ENCODE peak calls at places on chromosomes 12 and 14, in four cellular contexts. V is CD4-positive, alpha-beta memory T cell; W is aorta; G is IMR-90. O is an unnamed sample.

GRCh38 chr12:46390881-46391280 is 18.3 kb upstream of the SLC38A2 start:
- DNase-seq in W (no peak), G (no peak), V (no peak), O (no peak)

GRCh38 chr12:94074216-94074969 is 74.0 kb upstream of the PLXNC1 start:
- DNase-seq in W (peak; percentile 78), G (no peak), V (no peak), O (no peak)

GRCh38 chr14:88669346-88669745 is 106.5 kb downstream of the ZC3H14 start:
- DNase-seq in G (no peak), V (no peak), W (no peak), O (no peak)

GRCh38 chr14:75561013-75561432 is 17.4 kb upstream of the FLVCR2 start:
- DNase-seq in G (peak; percentile 67), V (peak; percentile 36), W (peak; percentile 77), O (no peak)

GRCh38 chr12:80892597-80893445 is 44.9 kb downstream of the LIN7A start:
- DNase-seq in G (no peak), V (no peak), W (no peak), O (no peak)

GRCh38 chr14:87679094-87679493 is 313.9 kb downstream of the GALC start:
- DNase-seq in W (no peak), V (no peak), G (no peak), O (no peak)

GRCh38 chr12:114403690-114404450 is 2.1 kb downstream of the TBX5 start:
- DNase-seq in W (no peak), V (no peak), G (peak; percentile 69), O (no peak)

GRCh38 chr12:12999959-13000615 is at the start of gene HEBP1:
- DNase-seq in W (peak; percentile 97), G (peak; percentile 84), V (peak; percentile 93), O (peak; percentile 91)

GRCh38 chr14:67410313-67410712 is 1.7 kb downstream of the PLEK2 start:
- DNase-seq in G (no peak), W (no peak), V (no peak), O (no peak)

GRCh38 chr14:25048170-25049126 is 1.5 kb downstream of the STXBP6 start:
- DNase-seq in G (peak; percentile 86), W (peak; percentile 46), V (no peak), O (no peak)

GRCh38 chr14:57833304-57833703 is 32.6 kb downstream of the SLC35F4 start:
- DNase-seq in W (peak; percentile 59), V (no peak), G (peak; percentile 88), O (no peak)

GRCh38 chr12:110743571-110744093 is 941 bp upstream of the PPP1CC start:
- DNase-seq in W (peak; percentile 72), G (no peak), V (no peak), O (no peak)

GRCh38 chr14:92366237-92366636 is 43.3 kb downstream of the SLC24A4 start:
- DNase-seq in W (no peak), V (no peak), G (no peak), O (no peak)

GRCh38 chr12:39912211-39912980 is 193.5 kb downstream of the SLC2A13 start:
- DNase-seq in V (no peak), W (no peak), G (no peak), O (no peak)

GRCh38 chr14:69183735-69184134 is 7.6 kb upstream of the EXD2 start:
- DNase-seq in G (peak; percentile 28), W (no peak), V (no peak), O (no peak)

GRCh38 chr12:115199831-115200230 is 515.9 kb upstream of the TBX3 start:
- DNase-seq in W (no peak), G (peak; percentile 80), V (no peak), O (no peak)

GRCh38 chr12:131736807-131737484 is 26.1 kb downstream of the SFSWAP start:
- DNase-seq in W (no peak), G (peak; percentile 70), V (no peak), O (no peak)

GRCh38 chr14:89418452-89418851 is 1.4 kb upstream of the FOXN3 start:
- DNase-seq in V (no peak), W (no peak), G (no peak), O (no peak)

GRCh38 chr14:71214241-71214640 is 307.0 kb downstream of the PCNX1 start:
- DNase-seq in V (no peak), G (no peak), W (no peak), O (no peak)

GRCh38 chr12:119659289-119659897 is 8.5 kb upstream of the PRKAB1 start:
- DNase-seq in W (no peak), G (peak; percentile 24), V (peak; percentile 54), O (no peak)

GRCh38 chr14:91350813-91351507 is 66.7 kb downstream of the CCDC88C start:
- DNase-seq in W (peak; percentile 31), V (peak; percentile 81), G (no peak), O (peak; percentile 42)

GRCh38 chr12:95851609-95852008 is 7.1 kb upstream of the SNRPF start:
- DNase-seq in G (no peak), W (no peak), V (peak; percentile 14), O (no peak)

GRCh38 chr12:12616512-12617275 is 5.0 kb downstream of the CREBL2 start:
- DNase-seq in G (peak; percentile 44), W (no peak), V (peak; percentile 23), O (no peak)

GRCh38 chr12:130555628-130556485 is 160.2 kb downstream of the RIMBP2 start:
- DNase-seq in W (no peak), G (no peak), V (no peak), O (no peak)

GRCh38 chr14:92680781-92681650 is 67.4 kb downstream of the LGMN start:
- DNase-seq in G (peak; percentile 71), W (peak; percentile 84), V (peak; percentile 72), O (peak; percentile 48)

GRCh38 chr14:33809456-33809855 is 141.4 kb downstream of the EGLN3 start:
- DNase-seq in W (no peak), G (no peak), V (no peak), O (no peak)

GRCh38 chr12:40253936-40254335 is 29.1 kb downstream of the LRRK2 start:
- DNase-seq in W (no peak), G (peak; percentile 58), V (no peak), O (no peak)

GRCh38 chr14:23063601-23064000 is 6.3 kb upstream of the CDH24 start:
- DNase-seq in V (no peak), W (no peak), G (no peak), O (no peak)

GRCh38 chr14:76212242-76212641 is 60.5 kb downstream of the GPATCH2L start:
- DNase-seq in G (no peak), W (no peak), V (no peak), O (no peak)

GRCh38 chr14:103023881-103024473 is 33.4 kb downstream of the CDC42BPB start:
- DNase-seq in G (peak; percentile 91), V (no peak), W (no peak), O (no peak)

GRCh38 chr14:93788557-93789365 is 476 bp upstream of the PRIMA1 start:
- DNase-seq in V (no peak), W (peak; percentile 56), G (no peak), O (no peak)

GRCh38 chr12:13258212-13258611 is 61.7 kb downstream of the EMP1 start:
- DNase-seq in G (no peak), W (no peak), V (no peak), O (no peak)

GRCh38 chr14:35818346-35819115 is 7.6 kb upstream of the BRMS1L start:
- DNase-seq in G (peak; percentile 58), V (peak; percentile 30), W (no peak), O (no peak)

GRCh38 chr14:31926123-31926522 is 151.0 kb upstream of the ARHGAP5 start:
- DNase-seq in V (peak; percentile 54), W (no peak), G (peak; percentile 53), O (no peak)

GRCh38 chr14:92615451-92615850 is 101.9 kb downstream of the RIN3 start:
- DNase-seq in G (no peak), W (no peak), V (peak; percentile 90), O (peak; percentile 55)

GRCh38 chr12:7483343-7483742 is 20.2 kb downstream of the CD163 start:
- DNase-seq in W (no peak), V (no peak), G (no peak), O (no peak)

GRCh38 chr12:121514184-121514742 is 66.6 kb downstream of the KDM2B start:
- DNase-seq in V (no peak), G (no peak), W (no peak), O (no peak)

GRCh38 chr14:41899416-41899815 is 292.7 kb downstream of the LRFN5 start:
- DNase-seq in V (no peak), W (no peak), G (peak; percentile 3), O (no peak)

GRCh38 chr14:85296466-85297210 is 233.3 kb upstream of the FLRT2 start:
- DNase-seq in V (no peak), W (no peak), G (peak; percentile 70), O (no peak)

GRCh38 chr14:83777516-83777915 is 1752.4 kb upstream of the FLRT2 start:
- DNase-seq in V (no peak), G (peak; percentile 57), W (no peak), O (no peak)
- H3K9me3 ChIP-seq in V (no peaks in the 10 kb centered on the region), G (no peaks in the 10 kb centered on the region), W (no peaks in the 10 kb centered on the region), O (no peaks in the 10 kb centered on the region)

GRCh38 chr12:26630546-26631027 is 202.4 kb downstream of the ITPR2 start:
- DNase-seq in V (no peak), G (peak; percentile 90), W (peak; percentile 53), O (no peak)
- H3K4me3 ChIP-seq in V (no peak overlapping the region), G (peak overlapping the region; percentile 35), W (no peak overlapping the region), O (no peak overlapping the region)

DNA sequence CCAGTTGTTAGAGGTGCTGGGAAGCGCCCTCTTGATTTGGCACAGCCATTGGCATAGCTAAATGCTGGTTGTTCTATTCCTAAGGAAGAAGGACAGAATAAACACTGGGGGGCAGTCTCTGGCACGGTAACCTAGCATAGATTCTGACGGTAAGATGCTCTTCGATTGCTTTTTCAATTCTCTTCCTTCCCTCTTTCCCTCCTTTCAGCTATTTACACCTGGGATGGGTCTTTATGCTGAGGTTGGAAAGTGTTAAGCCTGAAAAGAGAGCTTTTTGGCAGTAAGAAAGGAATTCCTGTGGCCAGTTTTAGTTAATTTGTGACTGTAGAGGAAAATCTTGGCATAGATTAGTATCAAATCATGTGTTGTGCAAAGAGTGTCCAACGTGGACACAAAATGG is 162.8 kb downstream of the SNAPC1 start:
- DNase-seq in W (no peak), V (no peak), G (peak; percentile 29), O (no peak)
- H3K27ac ChIP-seq in W (no peak overlapping the region), V (no peak overlapping the region), G (no peak overlapping the region), O (no peak overlapping the region)

DNA sequence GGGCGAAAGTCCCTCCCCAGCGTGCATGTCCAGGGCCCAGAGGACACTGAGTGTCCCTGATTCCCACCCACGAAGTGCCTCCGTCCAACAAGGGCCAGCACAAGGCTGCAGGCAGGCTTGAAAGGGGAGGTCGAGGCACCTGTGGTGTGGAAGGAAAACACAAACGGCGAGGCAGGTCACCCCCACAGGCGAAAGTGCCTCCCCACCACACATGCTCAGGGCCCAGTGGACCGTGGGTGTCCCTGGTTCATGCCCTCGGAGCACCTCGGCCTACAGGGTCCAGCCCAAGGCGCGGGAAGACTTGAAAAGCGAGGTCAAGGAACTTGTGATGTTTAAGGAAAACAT is 370.4 kb downstream of the ALG10 start:
- DNase-seq in W (peak; percentile 33), G (no peak), V (no peak), O (no peak)
- H3K9me3 ChIP-seq in W (peaks cover 4% of the 10 kb centered on the region), G (peaks cover 57% of the 10 kb centered on the region), V (no peaks in the 10 kb centered on the region), O (peaks cover 8% of the 10 kb centered on the region)